ENCODE peak calls at places on chromosomes 2 and 18, in four cellular contexts. One of them, this sample, is unnamed.

GRCh38 chr2:25954199-25954752 is 28.0 kb downstream of the KIF3C start:
- DNase-seq in neural crest cell: no peak
- DNase-seq in AG09319: no peak
- DNase-seq in lower lobe of right lung: no peak
- DNase-seq in this sample: no peak

GRCh38 chr2:43028188-43028587 is 198.2 kb downstream of the ZFP36L2 start:
- DNase-seq in neural crest cell: no peak
- DNase-seq in AG09319: no peak
- DNase-seq in lower lobe of right lung: no peak
- DNase-seq in this sample: no peak

GRCh38 chr2:136045344-136045743 is 59.9 kb upstream of the DARS1 start:
- DNase-seq in neural crest cell: no peak
- DNase-seq in AG09319: no peak
- DNase-seq in lower lobe of right lung: no peak
- DNase-seq in this sample: no peak

GRCh38 chr2:168469281-168469988 is 13.4 kb downstream of the CERS6 start:
- DNase-seq in neural crest cell: no peak
- DNase-seq in AG09319: no peak
- DNase-seq in lower lobe of right lung: no peak
- DNase-seq in this sample: no peak

GRCh38 chr2:226793615-226794014 is 6.0 kb downstream of the IRS1 start:
- DNase-seq in neural crest cell: no peak
- DNase-seq in AG09319: no peak
- DNase-seq in lower lobe of right lung: no peak
- DNase-seq in this sample: no peak

GRCh38 chr2:85724731-85725181 is 29.0 kb upstream of the ATOH8 start:
- DNase-seq in neural crest cell: no peak
- DNase-seq in AG09319: no peak
- DNase-seq in lower lobe of right lung: no peak
- DNase-seq in this sample: no peak

GRCh38 chr2:72349016-72349415 is 201.4 kb upstream of the CYP26B1 start:
- DNase-seq in neural crest cell: no peak
- DNase-seq in AG09319: no peak
- DNase-seq in lower lobe of right lung: no peak
- DNase-seq in this sample: no peak

GRCh38 chr2:12642332-12642731 is 74.4 kb upstream of the TRIB2 start:
- DNase-seq in neural crest cell: no peak
- DNase-seq in AG09319: no peak
- DNase-seq in lower lobe of right lung: no peak
- DNase-seq in this sample: no peak

GRCh38 chr2:240996161-240996833 is 2.1 kb upstream of the SNED1 start:
- DNase-seq in neural crest cell: no peak
- DNase-seq in AG09319: no peak
- DNase-seq in lower lobe of right lung: peak; percentile 45
- DNase-seq in this sample: no peak

GRCh38 chr2:132416996-132417395 is 391 bp downstream of the GPR39 start:
- DNase-seq in neural crest cell: no peak
- DNase-seq in AG09319: no peak
- DNase-seq in lower lobe of right lung: no peak
- DNase-seq in this sample: no peak

GRCh38 chr2:132415256-132416079 is 1.1 kb upstream of the GPR39 start:
- DNase-seq in neural crest cell: no peak
- DNase-seq in AG09319: no peak
- DNase-seq in lower lobe of right lung: no peak
- DNase-seq in this sample: no peak

GRCh38 chr2:132412021-132412420 is 4.6 kb upstream of the GPR39 start:
- DNase-seq in neural crest cell: no peak
- DNase-seq in AG09319: no peak
- DNase-seq in lower lobe of right lung: no peak
- DNase-seq in this sample: no peak

GRCh38 chr2:132417430-132418035 is 928 bp downstream of the GPR39 start:
- DNase-seq in neural crest cell: no peak
- DNase-seq in AG09319: no peak
- DNase-seq in lower lobe of right lung: no peak
- DNase-seq in this sample: no peak

GRCh38 chr2:132416080-132416911 is at the start of gene GPR39:
- DNase-seq in neural crest cell: peak; percentile 32
- DNase-seq in AG09319: peak; percentile 86
- DNase-seq in lower lobe of right lung: peak; percentile 94
- DNase-seq in this sample: peak; percentile 40
- TF ChIP-seq CTCF in neural crest cell: no peak
- TF ChIP-seq CTCF in AG09319: no peak
- TF ChIP-seq CTCF in lower lobe of right lung: no peak
- TF ChIP-seq CTCF in this sample: no peak

GRCh38 chr2:228840743-228841114 is 430.4 kb downstream of the PID1 start:
- DNase-seq in neural crest cell: no peak
- DNase-seq in AG09319: no peak
- DNase-seq in lower lobe of right lung: no peak
- DNase-seq in this sample: no peak

GRCh38 chr2:228838819-228839218 is 432.3 kb downstream of the PID1 start:
- DNase-seq in neural crest cell: no peak
- DNase-seq in AG09319: no peak
- DNase-seq in lower lobe of right lung: no peak
- DNase-seq in this sample: no peak

GRCh38 chr2:228840113-228840742 is 430.9 kb downstream of the PID1 start:
- DNase-seq in neural crest cell: no peak
- DNase-seq in AG09319: no peak
- DNase-seq in lower lobe of right lung: no peak
- DNase-seq in this sample: no peak

GRCh38 chr2:228841475-228841874 is 429.6 kb downstream of the PID1 start:
- DNase-seq in neural crest cell: no peak
- DNase-seq in AG09319: no peak
- DNase-seq in lower lobe of right lung: no peak
- DNase-seq in this sample: no peak

DNA sequence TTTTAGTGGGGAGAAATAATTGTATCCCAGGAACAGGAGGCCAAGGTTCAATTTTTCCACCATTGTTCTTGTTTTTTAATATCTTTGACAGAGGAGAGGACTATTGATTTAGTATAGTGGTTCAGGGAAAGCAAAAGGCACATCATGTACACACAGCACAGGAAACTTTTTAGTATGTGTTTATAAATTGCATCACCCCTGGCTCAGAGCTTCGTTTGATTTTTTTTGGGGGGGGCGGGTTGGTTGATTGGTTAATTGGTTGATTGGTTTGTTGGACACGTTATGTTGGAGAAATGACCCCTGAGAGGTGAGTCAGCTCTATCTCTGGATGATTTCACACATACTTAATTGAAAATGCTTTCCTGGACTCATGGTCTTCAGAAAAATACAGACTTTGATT is 431.6 kb downstream of the PID1 start:
- DNase-seq in neural crest cell: no peak
- DNase-seq in AG09319: no peak
- DNase-seq in lower lobe of right lung: no peak
- DNase-seq in this sample: no peak
- TF ChIP-seq CTCF in neural crest cell: no peak
- TF ChIP-seq CTCF in AG09319: no peak
- TF ChIP-seq CTCF in lower lobe of right lung: no peak
- TF ChIP-seq CTCF in this sample: no peak

DNA sequence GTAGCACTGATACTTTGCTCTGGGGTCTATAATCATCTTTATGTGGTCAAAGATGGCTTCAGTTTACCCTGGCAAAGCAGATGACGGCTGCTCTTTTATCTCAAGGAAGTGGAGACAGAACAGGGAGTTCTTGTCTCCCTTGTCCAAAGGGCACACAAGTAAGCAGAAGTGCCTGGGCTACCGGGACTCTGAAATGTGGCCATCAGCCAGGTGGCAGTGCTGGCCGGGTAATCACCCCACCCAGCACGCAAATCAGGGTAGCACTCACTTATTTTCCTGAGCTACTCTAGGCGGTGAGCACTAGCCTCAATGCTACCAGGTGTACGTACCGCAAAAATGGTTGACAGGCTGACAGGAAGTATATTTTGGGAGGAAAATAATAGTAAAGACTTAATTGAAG is 119.7 kb upstream of the ETAA1 start:
- DNase-seq in neural crest cell: no peak
- DNase-seq in AG09319: no peak
- DNase-seq in lower lobe of right lung: no peak
- DNase-seq in this sample: no peak
- TF ChIP-seq CTCF in neural crest cell: no peak
- TF ChIP-seq CTCF in AG09319: no peak
- TF ChIP-seq CTCF in lower lobe of right lung: no peak
- TF ChIP-seq CTCF in this sample: no peak

GRCh38 chr2:163717474-163717873 is 18.3 kb downstream of the FIGN start:
- DNase-seq in neural crest cell: no peak
- DNase-seq in AG09319: no peak
- DNase-seq in lower lobe of right lung: no peak
- DNase-seq in this sample: no peak
- TF ChIP-seq CTCF in neural crest cell: no peak
- TF ChIP-seq CTCF in AG09319: no peak
- TF ChIP-seq CTCF in lower lobe of right lung: no peak
- TF ChIP-seq CTCF in this sample: no peak

GRCh38 chr2:231816327-231817026 is 30.2 kb downstream of the COPS7B start:
- DNase-seq in neural crest cell: no peak
- DNase-seq in AG09319: no peak
- DNase-seq in lower lobe of right lung: no peak
- DNase-seq in this sample: no peak
- TF ChIP-seq CTCF in neural crest cell: no peak
- TF ChIP-seq CTCF in AG09319: no peak
- TF ChIP-seq CTCF in lower lobe of right lung: no peak
- TF ChIP-seq CTCF in this sample: no peak

DNA sequence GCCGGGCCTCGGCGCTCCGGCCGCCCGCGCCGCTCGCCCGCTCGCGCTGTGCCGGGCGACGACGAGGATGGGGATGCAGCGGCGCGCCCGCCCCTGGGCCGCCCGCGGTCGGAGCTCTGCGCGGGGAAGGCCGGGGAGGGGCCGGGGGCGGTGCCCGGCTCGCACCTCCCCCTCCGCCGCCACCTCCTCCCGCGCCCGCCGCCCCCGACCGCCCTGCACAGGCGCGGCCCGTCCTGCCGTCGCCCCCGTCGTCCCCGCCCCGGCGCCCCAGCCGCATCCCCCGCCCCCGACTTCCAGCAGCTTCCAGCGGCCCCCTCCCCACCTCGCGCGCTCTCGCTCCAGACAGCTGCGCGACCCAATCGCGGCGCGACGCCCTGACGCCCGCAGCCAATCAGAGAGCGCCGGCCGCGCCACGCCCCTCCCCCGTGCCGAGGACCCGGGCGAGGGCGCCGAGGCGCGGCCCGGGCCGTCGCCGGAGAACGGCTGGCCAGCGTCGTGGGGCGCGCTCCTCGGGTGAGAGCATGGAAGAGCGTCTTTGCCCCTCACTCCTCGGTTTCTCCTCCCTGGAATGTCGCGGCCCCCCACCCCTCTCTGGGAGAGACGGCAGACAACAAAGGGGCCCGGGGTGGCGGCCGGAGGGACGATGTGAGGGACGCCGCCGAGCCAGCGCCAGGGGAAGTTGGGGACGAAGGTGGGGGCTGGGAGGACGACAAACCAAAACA is at the start of gene MBOAT2:
- DNase-seq in neural crest cell: peak; percentile 88
- DNase-seq in AG09319: peak; percentile 78
- DNase-seq in lower lobe of right lung: peak; percentile 92
- DNase-seq in this sample: peak; percentile 36
- TF ChIP-seq CTCF in neural crest cell: no peak
- TF ChIP-seq CTCF in AG09319: no peak
- TF ChIP-seq CTCF in lower lobe of right lung: no peak
- TF ChIP-seq CTCF in this sample: no peak

GRCh38 chr18:57974585-57974984 is 69.4 kb upstream of the NEDD4L start:
- DNase-seq in neural crest cell: no peak
- DNase-seq in AG09319: no peak
- DNase-seq in lower lobe of right lung: no peak
- DNase-seq in this sample: no peak

GRCh38 chr18:57973889-57974288 is 70.1 kb upstream of the NEDD4L start:
- DNase-seq in neural crest cell: no peak
- DNase-seq in AG09319: no peak
- DNase-seq in lower lobe of right lung: no peak
- DNase-seq in this sample: no peak

GRCh38 chr18:57975805-57976204 is 68.2 kb upstream of the NEDD4L start:
- DNase-seq in neural crest cell: no peak
- DNase-seq in AG09319: no peak
- DNase-seq in lower lobe of right lung: no peak
- DNase-seq in this sample: no peak

GRCh38 chr18:57969824-57970223 is 74.2 kb upstream of the NEDD4L start:
- DNase-seq in neural crest cell: no peak
- DNase-seq in AG09319: no peak
- DNase-seq in lower lobe of right lung: no peak
- DNase-seq in this sample: no peak

DNA sequence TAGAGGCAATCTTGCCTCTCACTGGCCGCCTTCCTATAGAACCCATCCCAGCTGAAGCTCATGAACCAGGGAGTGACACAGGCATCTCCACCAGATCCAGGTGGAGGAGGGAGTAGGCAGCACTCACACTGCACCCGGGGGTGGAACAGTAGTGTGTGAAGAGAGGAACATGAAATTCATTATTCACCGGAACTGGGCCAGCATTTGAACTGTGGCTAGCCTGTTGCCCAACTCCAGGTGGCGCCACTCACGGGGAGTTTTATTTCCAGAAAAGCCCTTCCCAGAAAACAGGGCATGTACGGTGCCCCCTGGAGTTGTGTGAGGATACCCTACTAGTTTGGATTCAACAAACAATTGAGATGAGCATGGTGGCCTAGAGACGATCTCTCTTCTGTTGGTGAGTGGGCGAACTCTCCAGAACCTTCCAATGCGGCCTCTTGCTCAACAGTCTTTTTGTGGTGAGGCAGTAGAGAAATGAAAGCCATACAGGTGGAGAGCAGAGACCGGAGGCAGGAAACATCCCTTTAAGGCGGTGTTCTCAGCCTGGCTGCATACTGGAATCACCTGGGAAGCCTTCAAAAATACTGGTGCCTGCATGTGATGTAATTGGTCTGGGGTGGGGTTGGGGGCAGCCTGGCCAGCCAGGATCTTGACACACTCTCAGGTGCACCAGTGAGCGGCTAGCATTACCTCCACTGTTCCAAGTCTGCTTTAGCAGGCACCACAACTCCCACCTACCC is 73.5 kb upstream of the NEDD4L start:
- DNase-seq in neural crest cell: peak; percentile 4
- DNase-seq in AG09319: no peak
- DNase-seq in lower lobe of right lung: no peak
- DNase-seq in this sample: no peak
- TF ChIP-seq CTCF in neural crest cell: peak; percentile 46
- TF ChIP-seq CTCF in AG09319: peak; percentile 12
- TF ChIP-seq CTCF in lower lobe of right lung: peak; percentile 18
- TF ChIP-seq CTCF in this sample: no peak

GRCh38 chr2:158457092-158457825 is 507 bp downstream of the PKP4 start:
- DNase-seq in neural crest cell: peak; percentile 58
- DNase-seq in AG09319: no peak
- DNase-seq in lower lobe of right lung: peak; percentile 72
- DNase-seq in this sample: no peak
- TF ChIP-seq CTCF in neural crest cell: no peak
- TF ChIP-seq CTCF in AG09319: no peak
- TF ChIP-seq CTCF in lower lobe of right lung: no peak
- TF ChIP-seq CTCF in this sample: no peak